ENCODE peak calls at places on chromosome 21, in five cellular contexts. P is heart left ventricle, T is suprapubic skin, S is DND-41, N is upper lobe of left lung. J is an unnamed sample.

GRCh38 chr21:43880111-43880985 is 15.3 kb downstream of the AGPAT3 start:
- DNase-seq in P (no peak), T (no peak), S (no peak), N (peak; percentile 66), J (no peak)

GRCh38 chr21:28827422-28827821 is 165.3 kb downstream of the LTN1 start:
- DNase-seq in P (no peak), T (no peak), S (no peak), N (no peak), J (no peak)

GRCh38 chr21:9758888-9759287 is 762.5 kb upstream of the TPTE start:
- DNase-seq in P (no peak), T (no peak), S (no peak), N (no peak), J (no peak)

GRCh38 chr21:32083175-32083574 is 195.7 kb downstream of the MIS18A start:
- DNase-seq in P (no peak), T (no peak), S (no peak), N (no peak), J (no peak)

GRCh38 chr21:30044447-30045064 is 104.8 kb upstream of the GRIK1 start:
- DNase-seq in P (no peak), T (no peak), S (no peak), N (no peak), J (peak; percentile 45)

GRCh38 chr21:20875741-20876140 is 122.5 kb upstream of the NCAM2 start:
- DNase-seq in P (no peak), T (no peak), S (no peak), N (no peak), J (no peak)

GRCh38 chr21:26966978-26967913 is at the start of gene ADAMTS5:
- DNase-seq in P (peak; percentile 61), T (peak; percentile 84), S (no peak), N (no peak), J (peak; percentile 81)

GRCh38 chr21:39083377-39084008 is 99.8 kb downstream of the PSMG1 start:
- DNase-seq in P (no peak), T (no peak), S (no peak), N (peak; percentile 88), J (peak; percentile 52)

GRCh38 chr21:17821121-17821520 is 2.0 kb upstream of the C21orf91 start:
- DNase-seq in P (no peak), T (no peak), S (no peak), N (no peak), J (no peak)
- TF ChIP-seq CTCF in P (no peak), T (no peak), S (no peak), N (no peak), J (no peak)

GRCh38 chr21:46317710-46318463 is 5.8 kb downstream of the C21orf58 start:
- DNase-seq in P (peak; percentile 79), T (no peak), S (no peak), N (peak; percentile 42), J (no peak)

GRCh38 chr21:46318464-46318845 is 5.2 kb downstream of the C21orf58 start:
- DNase-seq in P (no peak), T (no peak), S (no peak), N (no peak), J (no peak)

GRCh38 chr21:46319192-46319591 is 4.5 kb downstream of the C21orf58 start:
- DNase-seq in P (no peak), T (no peak), S (no peak), N (no peak), J (no peak)

GRCh38 chr21:46322351-46323226 is 1.1 kb downstream of the C21orf58 start:
- DNase-seq in P (no peak), T (no peak), S (peak; percentile 38), N (peak; percentile 31), J (peak; percentile 31)

DNA sequence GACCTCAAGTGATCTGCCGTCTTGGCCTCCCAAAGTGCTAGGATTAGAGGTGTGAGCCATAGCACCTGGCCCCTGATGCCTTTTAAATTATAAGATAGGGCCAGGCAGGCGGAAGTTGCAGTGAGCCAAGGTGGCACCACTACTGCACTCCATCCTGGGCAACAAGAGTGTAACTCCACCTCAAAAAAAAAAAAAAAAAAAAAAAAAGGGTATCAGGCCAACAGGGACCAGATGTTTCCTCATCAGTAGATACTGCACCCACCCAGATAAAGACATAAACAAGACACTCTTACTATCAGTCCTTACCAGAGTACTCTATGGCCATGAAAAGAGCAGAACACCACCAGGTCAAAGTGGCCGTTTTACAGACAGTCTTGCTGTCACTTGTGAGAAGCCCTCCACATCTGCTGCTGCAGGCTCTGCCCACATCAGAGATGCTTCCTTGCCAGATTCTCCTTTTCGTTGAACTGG is 3.3 kb downstream of the C21orf58 start:
- DNase-seq in P (no peak), T (no peak), S (no peak), N (no peak), J (no peak)
- H3K4me3 ChIP-seq in P (no peak overlapping the region), T (no peak overlapping the region), S (peak overlapping the region; percentile 41), N (no peak overlapping the region), J (no peak overlapping the region)

GRCh38 chr21:42063578-42064521 is 7.3 kb upstream of the UMODL1 start:
- DNase-seq in P (peak; percentile 33), T (no peak), S (peak; percentile 30), N (peak; percentile 65), J (no peak)
- TF ChIP-seq CTCF in P (no peak), T (no peak), S (no peak), N (no peak), J (no peak)

DNA sequence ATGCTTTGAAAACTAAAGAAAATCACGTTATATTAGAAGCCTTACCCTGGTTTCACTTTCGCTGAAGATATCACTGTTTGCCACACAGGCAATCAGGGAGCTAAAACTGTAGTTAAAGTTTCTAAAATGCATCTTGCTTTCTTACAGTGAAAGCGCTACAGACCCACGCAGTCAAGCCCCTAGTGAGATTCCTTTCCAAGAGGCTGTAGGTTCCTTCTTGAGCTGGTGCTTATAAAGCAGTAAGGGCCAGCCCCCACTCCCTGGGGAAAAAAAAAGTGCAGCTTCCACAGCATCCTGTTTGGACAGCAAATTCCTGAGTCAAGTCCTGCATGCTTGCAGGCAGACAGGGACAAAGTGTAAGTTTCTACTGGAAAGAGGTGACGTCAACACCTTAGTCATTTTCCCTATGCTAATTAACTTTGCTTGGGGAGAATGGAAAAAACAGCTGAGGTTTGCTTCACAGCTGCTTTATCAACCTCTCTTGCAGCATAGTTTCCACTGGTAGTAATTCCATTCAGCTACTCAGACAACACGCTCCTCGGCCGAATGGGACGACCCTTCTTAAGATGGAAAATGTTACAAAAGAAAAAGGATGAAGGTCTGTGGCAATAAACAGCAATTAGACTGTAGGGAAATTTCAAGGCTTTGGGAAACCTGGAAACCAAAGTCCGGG is 14.7 kb upstream of the KCNE1 start:
- DNase-seq in P (peak; percentile 85), T (peak; percentile 78), S (no peak), N (peak; percentile 83), J (peak; percentile 100)
- H3K4me3 ChIP-seq in P (peak overlapping the region; percentile 67), T (peak overlapping the region; percentile 40), S (peak overlapping the region; percentile 21), N (peak overlapping the region; percentile 35), J (peak overlapping the region; percentile 57)

DNA sequence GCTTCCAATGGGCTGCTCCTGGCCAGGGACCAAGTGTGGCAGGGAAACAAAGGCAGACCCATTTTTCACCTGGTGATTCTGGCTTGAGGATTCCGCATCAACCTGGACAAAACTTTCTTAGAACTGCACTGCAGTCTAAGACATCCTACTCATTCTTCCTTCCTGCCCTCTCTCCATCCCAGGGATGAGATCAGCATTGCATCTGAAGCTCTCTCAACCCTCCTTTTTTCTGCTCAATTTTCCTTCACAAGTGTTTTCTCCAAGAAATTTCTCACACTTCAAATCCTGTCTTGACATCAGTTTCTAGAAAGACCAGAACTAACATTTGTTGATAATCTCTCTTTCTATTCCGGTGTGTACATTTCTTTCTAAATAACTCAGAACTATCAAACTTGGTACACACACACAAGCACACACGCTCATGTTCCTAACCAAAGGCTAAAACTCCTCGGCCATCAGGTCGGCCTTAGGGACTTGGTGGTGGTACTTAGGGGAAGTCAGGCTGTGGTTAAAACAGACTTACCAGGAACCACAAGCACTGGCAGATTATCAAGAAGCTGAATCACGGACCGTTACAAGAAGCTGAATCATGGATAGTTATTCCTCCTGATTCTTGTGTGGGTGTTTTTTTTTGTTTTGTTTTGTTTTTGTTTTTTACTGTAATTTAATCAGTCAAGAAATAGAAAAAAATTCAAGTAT is 21.0 kb upstream of the CXADR start:
- DNase-seq in P (no peak), T (no peak), S (no peak), N (peak; percentile 48), J (peak; percentile 99)
- TF ChIP-seq CTCF in P (no peak), T (no peak), S (no peak), N (no peak), J (no peak)

GRCh38 chr21:41425588-41425953 is 468 bp upstream of the MX1 start:
- DNase-seq in P (no peak), T (no peak), S (no peak), N (no peak), J (no peak)

GRCh38 chr21:41428311-41428710 is 2.3 kb downstream of the MX1 start:
- DNase-seq in P (no peak), T (no peak), S (no peak), N (no peak), J (no peak)

GRCh38 chr21:41427556-41427955 is 1.5 kb downstream of the MX1 start:
- DNase-seq in P (no peak), T (no peak), S (no peak), N (no peak), J (no peak)

GRCh38 chr21:41425954-41426655 is at the start of gene MX1:
- DNase-seq in P (peak; percentile 85), T (peak; percentile 91), S (peak; percentile 87), N (peak; percentile 85), J (peak; percentile 19)

DNA sequence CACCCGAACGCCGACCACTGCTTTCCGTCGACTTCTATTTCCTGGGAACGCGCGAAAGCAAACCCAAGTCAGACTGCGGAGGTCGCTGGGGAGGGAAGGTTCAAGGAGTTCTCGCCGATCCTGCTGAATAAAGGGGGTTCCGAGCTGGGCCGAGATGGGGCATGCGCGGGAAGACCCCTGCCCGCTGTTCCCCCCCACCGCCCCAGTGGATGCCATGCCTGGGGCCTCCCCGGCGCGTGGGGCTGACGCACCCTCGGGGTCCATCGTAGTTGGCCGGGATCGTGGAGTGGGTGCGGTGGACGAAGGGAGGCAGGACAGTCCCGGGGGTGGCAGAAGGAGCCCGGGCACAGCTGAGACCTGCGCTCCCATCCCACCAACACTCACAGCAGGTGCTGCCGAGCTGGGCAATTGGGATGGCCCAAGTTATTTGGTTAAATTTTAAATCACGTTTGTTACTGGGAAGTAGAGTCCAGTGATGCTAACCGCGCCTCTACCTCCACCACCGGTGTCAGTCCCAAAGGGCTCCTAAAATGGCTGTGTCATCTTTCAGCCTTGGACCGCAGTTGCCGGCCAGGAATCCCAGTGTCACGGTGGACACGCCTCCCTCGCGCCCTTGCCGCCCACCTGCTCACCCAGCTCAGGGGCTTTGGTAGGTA is 745 bp downstream of the MX1 start:
- DNase-seq in P (no peak), T (no peak), S (no peak), N (no peak), J (no peak)
- H3K4me3 ChIP-seq in P (peak overlapping the region; percentile 83), T (peak overlapping the region; percentile 66), S (peak overlapping the region; percentile 57), N (peak overlapping the region; percentile 69), J (peak overlapping the region; percentile 63)

DNA sequence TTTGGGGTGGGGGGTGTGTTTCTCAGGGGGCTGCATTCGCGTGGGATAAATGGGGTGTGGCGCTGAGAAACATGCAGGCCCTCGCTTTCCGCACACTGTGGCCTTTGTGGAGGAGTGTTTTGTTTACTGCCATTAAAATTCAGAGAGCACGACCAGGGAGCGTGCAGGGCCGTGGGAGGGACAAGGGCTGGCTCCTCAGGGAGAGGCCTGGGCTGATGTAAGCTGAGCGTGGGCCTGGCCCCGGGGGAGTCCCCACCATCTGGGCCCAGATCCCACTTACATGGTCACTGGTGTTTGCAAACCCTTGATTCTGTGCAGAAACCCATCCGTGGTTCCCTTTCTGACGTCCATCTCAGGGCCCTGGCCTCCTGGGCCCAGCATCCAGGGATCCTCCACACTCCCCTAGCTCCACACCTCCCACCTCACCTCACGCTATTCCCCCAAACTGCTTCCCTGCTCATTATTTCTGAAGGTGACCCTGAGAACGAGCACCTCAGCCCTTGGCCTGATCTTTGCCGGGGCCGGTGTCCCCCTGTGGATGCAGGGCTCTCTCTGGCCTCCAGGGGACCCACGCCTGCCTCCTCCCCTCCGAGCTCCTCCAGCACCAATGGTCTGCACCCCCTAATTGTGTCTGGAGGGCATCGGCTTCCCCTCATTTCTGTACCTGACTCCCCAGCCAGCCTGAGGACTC is 92.5 kb upstream of the SIM2 start:
- DNase-seq in P (no peak), T (no peak), S (no peak), N (no peak), J (no peak)
- TF ChIP-seq CTCF in P (no peak), T (no peak), S (no peak), N (no peak), J (no peak)

J was measured in cardiac fibroblast.